ENCODE peak calls at places on chromosomes 6 and 20, in nine cellular contexts. S, L, O, M, A, Y, Z, I and C are unnamed samples.

GRCh38 chr6:142680308-142680707 is 264.7 kb downstream of the HIVEP2 start:
- DNase-seq in M (no peak), O (peak), I (no peak), A (no peak), Y (no peak), L (peak), S (peak), Z (no peak), C (peak)

GRCh38 chr20:32536861-32537656 is 48.1 kb downstream of the NOL4L start:
- DNase-seq in Y (peak), O (no peak), S (no peak), L (no peak), A (no peak), Z (no peak), I (peak), M (no peak), C (no peak)

GRCh38 chr6:138830273-138830672 is 34.4 kb downstream of the ECT2L start:
- DNase-seq in M (no peak), L (no peak), O (no peak), A (no peak), Y (no peak), Z (no peak), I (no peak), S (no peak), C (no peak)

GRCh38 chr6:22755605-22756004 is 186.2 kb downstream of the HDGFL1 start:
- DNase-seq in O (no peak), Y (no peak), S (no peak), I (no peak), M (no peak), L (no peak), A (no peak), Z (no peak), C (no peak)

GRCh38 chr6:79404677-79405076 is 132.6 kb downstream of the LCA5 start:
- DNase-seq in O (no peak), Y (peak), M (no peak), S (no peak), Z (no peak), I (peak), A (no peak), L (no peak), C (no peak)

GRCh38 chr20:21564127-21564773 is 50.4 kb upstream of the NKX2-2 start:
- DNase-seq in L (no peak), Z (no peak), A (no peak), M (no peak), I (no peak), Y (no peak), S (no peak), O (no peak), C (no peak)

GRCh38 chr6:136551103-136551502 is 881 bp upstream of the MAP7 start:
- DNase-seq in S (no peak), I (no peak), A (no peak), Z (no peak), L (no peak), Y (no peak), O (peak), M (no peak), C (no peak)

GRCh38 chr20:62723351-62723750 is 14.7 kb downstream of the NTSR1 start:
- DNase-seq in Y (no peak), S (peak), A (peak), O (no peak), M (no peak), Z (no peak), L (no peak), I (no peak), C (no peak)

GRCh38 chr6:107185570-107185969 is 70.3 kb upstream of the BEND3 start:
- DNase-seq in M (no peak), A (no peak), Z (peak), I (no peak), S (no peak), L (peak), O (peak), Y (peak), C (peak)

GRCh38 chr6:156804402-156804801 is 27.2 kb downstream of the ARID1B start:
- DNase-seq in A (no peak), Y (no peak), I (no peak), Z (no peak), S (no peak), O (no peak), M (no peak), L (no peak), C (no peak)

GRCh38 chr6:72466971-72467566 is 154.8 kb upstream of the KCNQ5 start:
- DNase-seq in I (no peak), A (no peak), M (no peak), Y (no peak), Z (no peak), S (no peak), O (no peak), L (peak), C (peak)

GRCh38 chr6:53322188-53323029 is 26.3 kb downstream of the ELOVL5 start:
- DNase-seq in Z (peak), L (no peak), S (no peak), O (no peak), M (no peak), A (no peak), Y (no peak), I (no peak), C (peak)

GRCh38 chr6:147279423-147279822 is 75.2 kb downstream of the STXBP5 start:
- DNase-seq in S (peak), O (no peak), M (no peak), A (no peak), I (no peak), Y (no peak), L (peak), Z (peak), C (peak)

GRCh38 chr6:39347906-39348585 is 25.5 kb upstream of the KCNK16 start:
- DNase-seq in Y (peak), S (peak), M (peak), L (peak), Z (peak), O (peak), A (peak), I (peak), C (peak)

GRCh38 chr6:16625319-16626240 is 135.7 kb downstream of the ATXN1 start:
- DNase-seq in A (no peak), Z (peak), S (peak), Y (no peak), M (no peak), L (no peak), O (no peak), I (no peak), C (peak)

DNA sequence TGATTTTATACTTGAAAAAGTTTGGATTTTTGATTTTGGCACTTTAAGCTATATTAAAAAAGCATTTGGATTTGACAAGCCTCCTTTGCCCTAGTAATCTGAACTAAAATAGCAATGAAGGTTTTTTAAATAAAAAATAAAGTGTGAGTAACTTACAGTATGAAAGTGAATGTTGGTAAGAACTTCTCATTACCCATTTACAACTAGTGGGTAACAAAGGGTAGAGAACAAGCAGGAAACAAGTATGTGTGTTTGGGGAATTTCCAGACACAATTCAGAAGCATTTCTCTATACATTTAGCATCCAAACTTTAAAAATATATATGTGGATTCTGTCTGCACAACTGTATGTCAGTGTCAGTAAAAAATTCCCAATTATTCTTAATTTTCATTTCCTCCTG is 2.9 kb downstream of the TMEM30A start:
- DNase-seq in L (no peak), A (no peak), I (no peak), S (no peak), M (no peak), Z (no peak), O (no peak), Y (no peak), C (no peak)
- H3K4me3 ChIP-seq in L (peak), A (peak), I (no peak), S (no peak), M (peak), Z (peak), O (peak), Y (no peak), C (no peak)

GRCh38 chr20:1803216-1804128 is 91.7 kb upstream of the SIRPA start:
- DNase-seq in L (peak), I (peak), M (no peak), O (no peak), Z (peak), Y (peak), S (peak), A (peak), C (peak)

GRCh38 chr20:1804129-1804503 is 91.1 kb upstream of the SIRPA start:
- DNase-seq in S (no peak), L (no peak), Z (no peak), I (no peak), Y (no peak), M (no peak), A (no peak), O (no peak), C (no peak)

GRCh38 chr20:1800777-1801176 is 94.4 kb upstream of the SIRPA start:
- DNase-seq in Z (peak), L (peak), O (no peak), S (peak), I (no peak), A (no peak), M (peak), Y (no peak), C (peak)

GRCh38 chr20:1801551-1801950 is 93.7 kb upstream of the SIRPA start:
- DNase-seq in Y (no peak), Z (no peak), A (no peak), O (no peak), L (no peak), S (no peak), M (no peak), I (no peak), C (no peak)

GRCh38 chr20:1802385-1803215 is 92.6 kb upstream of the SIRPA start:
- DNase-seq in S (peak), L (peak), O (peak), I (peak), Y (peak), A (peak), M (peak), Z (peak), C (peak)
- TF ChIP-seq CTCF in S (peak), L (peak), O (peak), I (peak), Y (peak), A (peak), M (peak), Z (peak), C (peak)

GRCh38 chr20:57629976-57630525 is 9.8 kb upstream of the ZBP1 start:
- DNase-seq in L (no peak), A (no peak), M (no peak), S (no peak), Y (no peak), I (no peak), O (no peak), Z (no peak), C (no peak)
- H3K4me3 ChIP-seq in L (no peak), A (peak), M (no peak), S (no peak), Y (no peak), I (no peak), O (no peak), Z (no peak), C (no peak)

DNA sequence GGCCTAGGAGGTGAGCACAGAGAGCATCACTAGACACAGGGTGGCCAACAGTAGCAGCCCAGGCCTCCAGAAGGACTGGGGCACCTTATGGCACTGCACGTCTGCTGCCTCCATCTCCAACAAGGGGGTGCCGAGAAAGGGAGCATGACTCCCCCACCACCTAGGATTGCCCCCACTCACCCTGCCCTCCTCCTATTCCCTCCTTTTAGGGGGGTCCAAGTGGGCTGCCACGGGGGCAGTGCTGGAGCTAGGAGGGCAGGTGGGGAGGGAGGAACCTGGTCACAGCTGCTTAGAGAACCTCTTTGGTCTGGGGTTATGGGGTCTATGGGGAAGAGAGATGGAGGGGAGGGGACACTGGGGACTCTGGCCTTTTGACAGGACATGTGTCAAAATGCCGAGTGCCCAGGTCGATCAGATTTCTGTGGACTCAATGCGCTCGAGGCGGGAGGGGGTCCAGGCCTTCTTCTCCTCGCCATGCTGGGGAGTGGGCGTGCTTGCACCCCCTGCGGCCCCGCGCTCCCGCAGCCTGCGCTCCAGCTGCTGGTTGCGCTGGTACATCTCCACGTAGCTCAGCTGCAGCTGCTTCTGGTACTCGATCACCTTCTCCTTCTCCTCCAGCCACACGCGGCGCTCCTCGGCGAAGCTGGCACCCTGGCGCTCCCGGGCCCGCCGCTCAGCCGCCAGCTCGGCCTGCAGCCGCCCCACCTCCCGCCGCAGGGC is 4.5 kb upstream of the FASTKD5 start:
- DNase-seq in I (no peak), A (no peak), M (no peak), L (no peak), O (no peak), S (no peak), Y (no peak), Z (no peak), C (no peak)
- TF ChIP-seq CTCF in I (no peak), A (no peak), M (no peak), L (no peak), O (no peak), S (no peak), Y (no peak), Z (no peak), C (no peak)

GRCh38 chr20:17841751-17842191 is 126.8 kb downstream of the SNX5 start:
- DNase-seq in S (peak), I (no peak), L (peak), Z (peak), M (no peak), Y (no peak), A (peak), O (no peak), C (peak)

GRCh38 chr20:17844549-17845298 is 123.9 kb downstream of the SNX5 start:
- DNase-seq in O (no peak), M (no peak), A (no peak), I (no peak), S (no peak), Y (no peak), Z (no peak), L (no peak), C (no peak)

GRCh38 chr20:17844133-17844429 is 124.5 kb downstream of the SNX5 start:
- DNase-seq in L (no peak), S (no peak), Y (no peak), Z (no peak), A (no peak), O (no peak), I (no peak), M (no peak), C (no peak)

GRCh38 chr20:17845701-17846475 is 122.7 kb downstream of the SNX5 start:
- DNase-seq in O (no peak), I (peak), A (no peak), S (peak), L (no peak), M (no peak), Y (peak), Z (no peak), C (peak)

DNA sequence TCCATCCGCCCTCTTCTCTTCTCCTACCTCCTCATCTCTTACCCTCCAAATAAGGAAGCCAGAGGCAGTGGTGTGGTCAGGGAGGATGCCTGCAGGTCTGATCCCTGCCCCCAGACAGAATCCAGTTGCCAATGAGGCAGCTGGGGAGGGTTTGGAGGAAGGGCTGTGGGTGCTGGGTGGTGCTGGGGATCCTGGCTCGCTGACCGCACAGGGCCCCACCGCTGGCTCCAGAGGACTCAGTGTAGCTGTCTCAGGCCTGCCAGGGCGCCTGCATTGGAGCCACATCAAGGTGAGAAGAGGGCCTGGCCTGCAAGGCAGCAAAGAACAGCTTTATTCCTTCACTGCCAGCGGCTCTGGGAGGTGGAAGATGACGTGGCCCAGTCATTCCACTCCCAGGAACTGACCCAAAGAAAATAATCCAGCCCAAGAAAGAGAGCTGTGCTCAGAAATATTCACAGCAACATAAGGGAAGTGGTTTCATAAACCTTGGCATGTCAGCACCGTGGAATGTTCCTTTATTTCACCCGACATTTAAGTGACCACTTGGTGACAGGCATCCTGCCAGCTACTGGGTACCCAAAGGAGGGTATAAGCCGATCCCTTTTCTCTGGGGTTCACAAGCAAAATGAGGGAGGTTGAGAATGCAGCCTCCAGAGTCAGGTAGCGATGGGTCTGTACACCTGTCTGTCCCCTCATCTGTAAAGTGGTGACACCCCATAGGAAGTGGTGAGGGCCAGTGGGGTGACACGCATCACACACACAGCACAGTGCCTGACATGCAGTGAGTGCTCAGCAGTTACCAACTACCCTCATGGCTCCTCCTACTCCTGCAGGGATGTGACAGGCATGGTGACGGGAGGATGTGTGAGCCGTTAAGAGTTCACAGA is 125.1 kb downstream of the SNX5 start:
- DNase-seq in A (peak), Y (no peak), Z (peak), L (peak), O (peak), S (peak), I (no peak), M (no peak), C (peak)
- H3K4me3 ChIP-seq in A (no peak), Y (no peak), Z (no peak), L (no peak), O (no peak), S (peak), I (no peak), M (no peak), C (no peak)

GRCh38 chr6:166514196-166514595 is 72.3 kb downstream of the RAMACL start:
- DNase-seq in Z (no peak), S (no peak), Y (no peak), O (no peak), L (no peak), I (no peak), M (no peak), A (no peak), C (no peak)

GRCh38 chr6:166516256-166516655 is 70.2 kb downstream of the RAMACL start:
- DNase-seq in O (no peak), L (peak), I (no peak), A (no peak), Z (no peak), Y (no peak), M (no peak), S (no peak), C (peak)

GRCh38 chr6:166511316-166511715 is 75.2 kb downstream of the RAMACL start:
- DNase-seq in A (no peak), M (no peak), Y (no peak), O (no peak), S (no peak), I (no peak), Z (no peak), L (no peak), C (no peak)

GRCh38 chr6:166512567-166512966 is 73.9 kb downstream of the RAMACL start:
- DNase-seq in M (no peak), O (no peak), A (no peak), Z (no peak), S (no peak), Y (peak), L (no peak), I (no peak), C (no peak)

DNA sequence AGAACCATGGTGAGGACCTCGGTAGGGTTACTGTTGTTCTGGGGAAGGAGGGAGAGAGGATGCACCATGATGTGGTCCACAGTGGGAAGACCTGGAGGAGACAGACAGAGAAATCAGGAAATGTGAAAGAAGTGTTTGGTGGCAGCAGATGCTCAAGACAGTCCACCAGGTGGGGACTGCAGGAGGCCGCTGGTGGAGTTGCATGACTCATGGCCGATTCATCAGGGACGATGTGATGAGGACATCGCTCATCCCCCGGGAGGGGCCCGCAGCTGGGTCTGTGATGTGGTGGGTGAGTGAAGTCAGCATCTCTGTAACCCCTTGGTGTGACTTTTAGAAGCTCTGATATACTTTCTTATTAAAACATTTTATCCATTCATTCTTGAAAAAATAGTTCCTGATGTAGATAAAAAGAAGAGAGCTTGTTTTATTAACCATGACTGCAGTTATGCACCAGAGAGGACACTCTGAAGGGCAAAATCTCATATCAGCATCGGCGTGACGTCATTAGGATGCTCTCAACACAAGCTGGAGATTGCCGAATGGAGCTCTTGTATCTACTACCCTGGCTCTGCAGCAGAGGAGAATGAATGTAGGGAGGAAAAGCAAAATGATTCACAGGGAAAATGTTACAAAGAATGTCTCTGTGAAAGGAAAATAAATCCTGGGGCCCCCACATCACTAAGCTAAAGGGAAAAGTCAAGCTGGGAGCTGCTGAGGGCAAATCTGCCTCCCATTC is 71.2 kb downstream of the RAMACL start:
- DNase-seq in Y (no peak), M (peak), O (peak), A (no peak), L (peak), S (peak), Z (peak), I (no peak), C (peak)
- TF ChIP-seq CTCF in Y (no peak), M (no peak), O (peak), A (peak), L (peak), S (peak), Z (peak), I (no peak), C (peak)

GRCh38 chr20:44997171-44997570 is 30.9 kb downstream of the STK4 start:
- DNase-seq in A (no peak), Z (no peak), I (no peak), Y (no peak), S (no peak), L (no peak), M (no peak), O (no peak), C (no peak)

GRCh38 chr20:44993343-44993742 is 27.0 kb downstream of the STK4 start:
- DNase-seq in Z (peak), M (no peak), Y (no peak), O (no peak), S (peak), L (peak), A (no peak), I (no peak), C (peak)

DNA sequence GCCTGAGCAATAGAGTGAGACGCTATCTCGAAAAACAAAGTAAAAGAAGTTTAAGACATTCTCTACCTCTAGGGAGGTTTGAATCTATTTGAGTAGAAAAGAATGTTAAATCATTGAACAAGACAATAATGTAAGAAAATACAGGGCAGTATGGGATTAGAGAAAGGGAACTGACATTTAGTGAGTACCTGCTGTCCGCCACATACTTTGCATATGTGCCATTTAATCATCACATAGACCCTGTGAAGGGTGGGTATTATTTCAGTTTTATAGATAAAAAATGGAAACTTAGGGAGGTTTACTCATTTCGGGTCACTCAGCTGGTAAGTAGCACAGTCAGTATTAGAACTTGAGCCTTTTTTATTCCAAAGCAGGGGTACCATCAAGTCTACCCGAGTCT is 31.4 kb downstream of the STK4 start:
- DNase-seq in M (no peak), I (no peak), O (no peak), S (no peak), L (no peak), A (no peak), Z (no peak), Y (no peak), C (no peak)
- H3K4me3 ChIP-seq in M (no peak), I (no peak), O (no peak), S (no peak), L (no peak), A (no peak), Z (no peak), Y (no peak), C (no peak)